ENCODE peak calls at places on chromosomes 3 and 15, in ten cellular contexts. W is spleen, J is fibroblast of pulmonary artery, R is fibroblast of mammary gland, I is lower lobe of right lung, X is small intestine, A is WERI-Rb-1, Y is mammary epithelial cell, D is aorta, Q is tibial nerve. O is an unnamed sample.

GRCh38 chr15:63513271-63513670 is 8.9 kb downstream of the USP3 start:
- DNase-seq in W (no peak), J (no peak), R (no peak), I (no peak), X (peak; percentile 25), A (no peak), Y (no peak), D (no peak), Q (no peak), O (no peak)

GRCh38 chr15:37106490-37107001 is 6.2 kb upstream of the MEIS2 start:
- DNase-seq in W (peak; percentile 57), J (peak; percentile 78), R (peak; percentile 70), I (no peak), X (peak; percentile 41), A (peak; percentile 86), Y (no peak), D (peak; percentile 73), Q (peak; percentile 25), O (peak; percentile 38)

GRCh38 chr3:40152482-40153133 is 156.9 kb upstream of the EIF1B start:
- DNase-seq in W (no peak), J (no peak), R (no peak), I (no peak), X (no peak), A (no peak), Y (peak; percentile 20), D (no peak), Q (no peak), O (no peak)

GRCh38 chr3:175335229-175335628 is 476.1 kb downstream of the NAALADL2 start:
- DNase-seq in W (no peak), J (no peak), R (no peak), I (no peak), X (no peak), A (no peak), Y (no peak), D (no peak), Q (no peak), O (no peak)

GRCh38 chr15:101303408-101303807 is 8.4 kb upstream of the SNRPA1 start:
- DNase-seq in W (no peak), J (no peak), R (no peak), I (no peak), X (no peak), A (no peak), Y (no peak), D (no peak), Q (no peak), O (no peak)

GRCh38 chr3:85567074-85567676 is 608.4 kb downstream of the CADM2 start:
- DNase-seq in W (no peak), J (peak; percentile 35), R (peak; percentile 38), I (no peak), X (peak; percentile 1), A (peak; percentile 60), Y (peak; percentile 14), D (no peak), Q (peak; percentile 60), O (peak; percentile 69)

GRCh38 chr15:88661041-88661765 is 22.4 kb downstream of the ISG20 start:
- DNase-seq in W (no peak), J (no peak), R (peak; percentile 35), I (no peak), X (no peak), A (no peak), Y (no peak), D (peak; percentile 71), Q (no peak), O (no peak)

GRCh38 chr3:6351752-6352151 is 509.2 kb upstream of the GRM7 start:
- DNase-seq in W (no peak), J (no peak), R (no peak), I (no peak), X (no peak), A (no peak), Y (no peak), D (no peak), Q (no peak), O (no peak)

GRCh38 chr3:65689436-65689835 is 349.3 kb downstream of the MAGI1 start:
- DNase-seq in W (no peak), J (no peak), R (no peak), I (no peak), X (no peak), A (no peak), Y (no peak), D (no peak), Q (no peak), O (no peak)

GRCh38 chr3:13637311-13637891 is 88.5 kb downstream of the FBLN2 start:
- DNase-seq in W (no peak), J (no peak), R (no peak), I (no peak), X (peak; percentile 83), A (peak; percentile 71), Y (no peak), D (no peak), Q (no peak), O (no peak)

GRCh38 chr15:72173864-72174550 is 23.6 kb downstream of the GRAMD2A start:
- DNase-seq in W (peak; percentile 54), J (no peak), R (no peak), I (no peak), X (no peak), A (no peak), Y (no peak), D (no peak), Q (no peak), O (no peak)

GRCh38 chr3:14403636-14404395 is 1.4 kb downstream of the SLC6A6 start:
- DNase-seq in W (no peak), J (no peak), R (no peak), I (peak; percentile 69), X (peak; percentile 65), A (no peak), Y (no peak), D (peak; percentile 87), Q (no peak), O (peak; percentile 57)

GRCh38 chr3:163622384-163622783 is 1455.9 kb downstream of the SI start:
- DNase-seq in W (no peak), J (peak; percentile 22), R (no peak), I (no peak), X (no peak), A (peak; percentile 45), Y (no peak), D (no peak), Q (no peak), O (peak; percentile 16)

GRCh38 chr15:38391186-38391585 is 62.7 kb upstream of the FAM98B start:
- DNase-seq in W (no peak), J (no peak), R (peak; percentile 49), I (no peak), X (no peak), A (no peak), Y (peak; percentile 22), D (no peak), Q (no peak), O (no peak)

GRCh38 chr15:60397772-60398445 is at the start of gene ANXA2:
- DNase-seq in W (peak; percentile 94), J (peak; percentile 87), R (peak; percentile 88), I (peak; percentile 92), X (peak; percentile 93), A (no peak), Y (peak; percentile 91), D (peak; percentile 96), Q (peak; percentile 71), O (peak; percentile 93)

GRCh38 chr15:94125131-94125530 is 106.2 kb upstream of the MCTP2 start:
- DNase-seq in W (no peak), J (peak; percentile 38), R (peak; percentile 75), I (no peak), X (no peak), A (no peak), Y (no peak), D (no peak), Q (no peak), O (no peak)

GRCh38 chr15:78944669-78945407 is at the start of gene CTSH:
- DNase-seq in W (peak; percentile 96), J (peak; percentile 33), R (no peak), I (peak; percentile 94), X (peak; percentile 95), A (peak; percentile 95), Y (peak; percentile 58), D (peak; percentile 94), Q (peak; percentile 42), O (peak; percentile 87)

GRCh38 chr3:115623414-115623868 is at the start of gene GAP43:
- DNase-seq in W (no peak), J (peak; percentile 81), R (peak; percentile 84), I (no peak), X (peak; percentile 4), A (peak; percentile 66), Y (peak; percentile 58), D (peak; percentile 82), Q (peak; percentile 4), O (peak; percentile 4)
- H3K4me3 ChIP-seq in W (no peak within 1 kb of the TSS), J (peak within 1 kb of the TSS; percentile 55), R (peak within 1 kb of the TSS; percentile 55), I (peak within 1 kb of the TSS; percentile 31), X (no peak within 1 kb of the TSS), A (peak within 1 kb of the TSS; percentile 65), Y (peak within 1 kb of the TSS; percentile 38), D (peak within 1 kb of the TSS; percentile 41), Q (peak within 1 kb of the TSS; percentile 43), O (no peak within 1 kb of the TSS)

DNA sequence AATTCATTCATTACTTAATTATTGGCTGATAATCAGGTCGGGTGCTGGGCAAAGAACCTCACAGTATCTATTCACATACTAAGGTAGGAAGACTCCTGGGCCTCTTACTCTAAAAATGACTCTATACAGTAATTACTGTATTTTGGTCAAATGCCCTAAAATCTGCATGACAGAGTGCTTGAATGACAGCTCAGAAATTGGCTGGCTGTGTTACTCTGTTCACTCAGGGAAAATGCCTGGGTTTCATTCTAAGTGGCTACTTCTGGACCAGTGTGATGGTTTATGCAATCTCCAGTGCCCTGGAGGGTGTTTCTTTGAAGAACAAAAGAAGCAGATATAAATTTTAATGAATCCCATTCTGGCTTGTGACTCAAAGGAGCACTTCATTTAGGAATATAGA is 2.2 kb downstream of the GABRR3 start:
- DNase-seq in W (no peak), J (no peak), R (no peak), I (no peak), X (no peak), A (no peak), Y (no peak), D (no peak), Q (no peak), O (no peak)
- H3K4me3 ChIP-seq in W (no peak overlapping the region), J (no peak overlapping the region), R (no peak overlapping the region), I (no peak overlapping the region), X (no peak overlapping the region), A (no peak overlapping the region), Y (no peak overlapping the region), D (no peak overlapping the region), Q (no peak overlapping the region), O (no peak overlapping the region)

DNA sequence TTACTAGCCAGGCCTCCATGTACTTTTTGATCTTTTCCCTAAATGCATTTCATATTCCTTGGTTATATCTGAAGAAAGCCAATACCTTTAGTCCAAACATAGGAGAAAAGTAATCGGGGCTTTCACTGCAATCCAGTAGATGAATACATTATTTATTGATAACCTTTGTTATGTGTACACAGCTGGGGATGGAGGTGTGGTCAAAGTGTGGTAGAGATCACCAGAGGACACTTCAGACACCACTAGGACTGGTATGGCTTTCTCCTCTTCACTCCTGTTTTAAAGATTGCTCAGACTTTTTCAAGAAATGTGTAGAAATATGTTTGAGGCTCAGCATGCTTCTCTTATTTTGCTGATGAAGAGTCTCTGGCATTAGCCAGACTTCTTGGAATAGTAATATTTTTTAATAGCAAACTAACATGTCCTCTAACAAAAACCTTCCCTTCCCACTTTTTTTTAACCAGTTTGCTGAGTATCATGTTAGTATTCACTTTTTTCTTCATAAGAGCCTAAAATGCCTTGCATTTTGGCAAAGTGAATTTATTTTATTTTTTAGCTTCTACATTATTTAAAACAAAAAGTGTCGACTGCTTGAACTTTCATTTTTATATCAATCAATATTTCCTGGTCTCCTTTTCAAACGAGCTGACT is 65.6 kb upstream of the MBNL1 start:
- DNase-seq in W (no peak), J (no peak), R (no peak), I (no peak), X (peak; percentile 82), A (no peak), Y (no peak), D (no peak), Q (no peak), O (peak; percentile 62)
- H3K4me3 ChIP-seq in W (no peak overlapping the region), J (no peak overlapping the region), R (no peak overlapping the region), I (peak overlapping the region; percentile 41), X (peak overlapping the region; percentile 28), A (no peak overlapping the region), Y (no peak overlapping the region), D (no peak overlapping the region), Q (peak overlapping the region; percentile 2), O (peak overlapping the region; percentile 77)

GRCh38 chr15:70761046-70761445 is 2.3 kb downstream of the UACA start:
- DNase-seq in W (no peak), J (no peak), R (no peak), I (no peak), X (no peak), A (no peak), Y (no peak), D (no peak), Q (no peak), O (no peak)
- H3K4me3 ChIP-seq in W (peak overlapping the region; percentile 10), J (peak overlapping the region; percentile 85), R (peak overlapping the region; percentile 92), I (peak overlapping the region; percentile 79), X (peak overlapping the region; percentile 19), A (no peak overlapping the region), Y (no peak overlapping the region), D (no peak overlapping the region), Q (peak overlapping the region; percentile 2), O (no peak overlapping the region)

O was measured in NB4.